ENCODE peak calls at places on chromosome 22, in seven cellular contexts. C, J, P, A, W, D and S are unnamed samples.

GRCh38 chr22:27237342-27237741 is 564.2 kb downstream of the MN1 start:
- DNase-seq in W (no peak), P (no peak), D (no peak), C (no peak), A (no peak), J (no peak), S (no peak)

GRCh38 chr22:37973271-37974170 is 10.8 kb downstream of the SOX10 start:
- DNase-seq in W (no peak), P (no peak), J (no peak), D (no peak), C (no peak), A (no peak), S (no peak)

GRCh38 chr22:41263704-41264103 is 22.3 kb downstream of the RANGAP1 start:
- DNase-seq in J (no peak), C (no peak), P (no peak), W (no peak), D (no peak), A (no peak), S (no peak)

GRCh38 chr22:30210235-30210831 is 36.2 kb downstream of the LIF start:
- DNase-seq in J (peak), P (peak), W (no peak), D (no peak), A (peak), C (no peak), S (peak)

GRCh38 chr22:40128989-40129388 is 48.7 kb upstream of the TNRC6B start:
- DNase-seq in J (no peak), D (no peak), A (no peak), C (no peak), P (no peak), W (no peak), S (no peak)

GRCh38 chr22:36585841-36586240 is 56.9 kb upstream of the EIF3D start:
- DNase-seq in C (no peak), J (no peak), A (no peak), P (no peak), D (no peak), W (no peak), S (no peak)

GRCh38 chr22:24025475-24025874 is 14.4 kb downstream of the CABIN1 start:
- DNase-seq in A (no peak), D (no peak), W (no peak), C (no peak), P (no peak), J (no peak), S (no peak)

GRCh38 chr22:26968873-26969272 is 311.5 kb downstream of the MIAT start:
- DNase-seq in C (peak), J (no peak), D (no peak), A (peak), P (no peak), W (no peak), S (no peak)

GRCh38 chr22:29062286-29062949 is 787 bp upstream of the C22orf31 start:
- DNase-seq in C (no peak), W (no peak), J (peak), P (no peak), D (no peak), A (no peak), S (no peak)

GRCh38 chr22:26565181-26565580 is 24.8 kb downstream of the TPST2 start:
- DNase-seq in A (no peak), P (no peak), C (no peak), D (no peak), W (no peak), J (no peak), S (no peak)

GRCh38 chr22:49295851-49296560 is 531.7 kb downstream of the BRD1 start:
- DNase-seq in W (no peak), C (no peak), P (no peak), D (no peak), A (no peak), J (no peak), S (peak)

GRCh38 chr22:35552186-35552842 is 11.7 kb downstream of the RASD2 start:
- DNase-seq in A (peak), P (peak), J (peak), D (peak), C (no peak), W (peak), S (no peak)